ENCODE peak calls at places on chromosomes 1 and 21, in five cellular contexts. P is PC-3, R is DND-41, O is astrocyte, M is mammary epithelial cell. Q is an unnamed sample.

GRCh38 chr1:198883184-198883583 is 244.3 kb downstream of the PTPRC start:
- DNase-seq in P (no peak), O (no peak), M (peak; percentile 40), R (no peak), Q (no peak)

GRCh38 chr1:19411612-19412011 is 73.7 kb downstream of the CAPZB start:
- DNase-seq in P (no peak), R (no peak), O (no peak), M (no peak), Q (no peak)

GRCh38 chr1:33047839-33048305 is 11.2 kb upstream of the AK2 start:
- DNase-seq in P (peak; percentile 58), M (peak; percentile 57), O (peak; percentile 39), R (no peak), Q (no peak)

GRCh38 chr1:56617141-56617540 is 28.0 kb upstream of the PRKAA2 start:
- DNase-seq in M (peak; percentile 4), P (peak; percentile 68), O (peak; percentile 12), R (no peak), Q (no peak)

GRCh38 chr1:33263890-33264504 is 7.7 kb downstream of the ZNF362 start:
- DNase-seq in R (no peak), P (no peak), O (no peak), M (no peak), Q (no peak)

GRCh38 chr1:156894711-156895407 is 1.3 kb downstream of the PEAR1 start:
- DNase-seq in R (no peak), M (no peak), P (no peak), O (no peak), Q (peak; percentile 78)

GRCh38 chr21:45992311-45993209 is 11.0 kb downstream of the COL6A1 start:
- DNase-seq in R (no peak), P (no peak), O (no peak), M (no peak), Q (no peak)

GRCh38 chr21:15242906-15243305 is 178.1 kb upstream of the NRIP1 start:
- DNase-seq in P (peak; percentile 59), M (no peak), O (no peak), R (no peak), Q (no peak)

GRCh38 chr21:40827509-40827908 is 19.4 kb downstream of the DSCAM start:
- DNase-seq in R (no peak), O (no peak), P (no peak), M (no peak), Q (no peak)

GRCh38 chr1:198160946-198161614 is 4.3 kb downstream of the NEK7 start:
- DNase-seq in P (no peak), M (no peak), O (no peak), R (no peak), Q (no peak)

GRCh38 chr1:27015260-27015659 is 2.6 kb upstream of the TENT5B start:
- DNase-seq in O (no peak), M (no peak), P (no peak), R (no peak), Q (no peak)

GRCh38 chr21:42269382-42269781 is 45.8 kb downstream of the TFF3 start:
- DNase-seq in R (no peak), P (peak; percentile 2), M (no peak), O (no peak), Q (no peak)

GRCh38 chr1:222817529-222817928 is 2.7 kb downstream of the DISP1 start:
- DNase-seq in O (peak; percentile 97), M (peak; percentile 94), P (peak; percentile 100), R (no peak), Q (peak; percentile 76)

GRCh38 chr1:97925161-97925560 is 4.3 kb upstream of the DPYD start:
- DNase-seq in O (no peak), P (no peak), M (no peak), R (no peak), Q (no peak)

GRCh38 chr1:198174297-198174696 is 17.5 kb downstream of the NEK7 start:
- DNase-seq in P (no peak), R (no peak), M (no peak), O (peak; percentile 35), Q (no peak)

GRCh38 chr1:151196292-151196800 is 2.0 kb upstream of the PIP5K1A start:
- DNase-seq in P (peak; percentile 97), M (peak; percentile 81), O (peak; percentile 75), R (peak; percentile 69), Q (peak; percentile 86)

GRCh38 chr1:199102239-199102638 is 463.4 kb downstream of the PTPRC start:
- DNase-seq in P (no peak), R (no peak), M (no peak), O (no peak), Q (no peak)

GRCh38 chr1:17559618-17560419 is 20.3 kb downstream of the ARHGEF10L start:
- DNase-seq in P (peak; percentile 75), O (no peak), R (no peak), M (peak; percentile 65), Q (no peak)

GRCh38 chr1:63245186-63245585 is 77.2 kb upstream of the FOXD3 start:
- DNase-seq in P (no peak), R (no peak), M (no peak), O (no peak), Q (no peak)

GRCh38 chr1:161071886-161072371 is 2.2 kb upstream of the ARHGAP30 start:
- DNase-seq in O (no peak), P (peak; percentile 70), R (peak; percentile 38), M (no peak), Q (no peak)

GRCh38 chr1:211378844-211379243 is 52.2 kb downstream of the TRAF5 start:
- DNase-seq in P (peak; percentile 63), R (no peak), M (peak; percentile 61), O (peak; percentile 57), Q (no peak)

GRCh38 chr1:41658444-41659158 is 174.1 kb upstream of the EDN2 start:
- DNase-seq in O (no peak), M (no peak), P (no peak), R (no peak), Q (no peak)

GRCh38 chr1:7116001-7116400 is 330.7 kb downstream of the CAMTA1 start:
- DNase-seq in P (no peak), O (peak; percentile 14), M (no peak), R (no peak), Q (no peak)

GRCh38 chr1:93779540-93780121 is 98.0 kb upstream of the BCAR3 start:
- DNase-seq in O (peak; percentile 95), M (peak; percentile 100), P (peak; percentile 99), R (no peak), Q (peak; percentile 84)

GRCh38 chr1:110548381-110548780 is 29.4 kb upstream of the KCNA10 start:
- DNase-seq in O (no peak), P (peak; percentile 62), M (no peak), R (no peak), Q (no peak)

GRCh38 chr1:186782791-186783190 is 46.0 kb upstream of the PLA2G4A start:
- DNase-seq in R (no peak), P (no peak), M (peak; percentile 27), O (peak; percentile 42), Q (no peak)

GRCh38 chr21:14325575-14325974 is 57.4 kb downstream of the HSPA13 start:
- DNase-seq in P (no peak), O (no peak), M (no peak), R (no peak), Q (no peak)

DNA sequence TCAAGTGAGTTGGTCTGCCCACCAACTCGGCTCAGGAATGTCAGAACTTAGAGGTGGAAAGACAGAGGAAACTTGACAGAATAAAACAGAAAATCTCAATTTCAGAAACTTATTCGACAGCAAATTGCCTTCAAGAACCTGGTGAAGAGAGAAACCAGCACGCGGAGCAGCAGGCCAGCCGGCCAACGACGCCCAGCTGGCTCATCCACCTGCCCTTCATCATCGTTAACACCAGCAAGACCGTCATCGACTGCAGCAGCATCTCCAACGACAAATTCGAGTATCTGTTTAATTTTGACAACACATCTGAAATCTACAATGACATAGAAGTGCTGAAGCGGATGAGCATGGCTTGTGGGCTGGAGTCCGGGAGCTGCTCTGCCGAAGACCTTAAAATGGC is 350.8 kb upstream of the CAMK1G start:
- DNase-seq in P (no peak), M (no peak), O (no peak), R (no peak), Q (no peak)
- TF ChIP-seq EZH2 in P (no peak), M (no peak), O (no peak), R (no peak), Q (no peak)

GRCh38 chr1:47436979-47437517 is 796 bp upstream of the FOXD2 start:
- DNase-seq in P (peak; percentile 24), M (peak; percentile 57), O (no peak), R (no peak), Q (peak; percentile 48)

GRCh38 chr1:47437518-47438320 is at the start of gene FOXD2:
- DNase-seq in R (peak; percentile 97), M (peak; percentile 86), P (peak; percentile 86), O (peak; percentile 14), Q (peak; percentile 82)

GRCh38 chr1:47440052-47440848 is 2.4 kb downstream of the FOXD2 start:
- DNase-seq in O (no peak), M (no peak), P (no peak), R (no peak), Q (no peak)

GRCh38 chr1:47439151-47440051 is 1.6 kb downstream of the FOXD2 start:
- DNase-seq in P (no peak), O (no peak), R (no peak), M (no peak), Q (no peak)

DNA sequence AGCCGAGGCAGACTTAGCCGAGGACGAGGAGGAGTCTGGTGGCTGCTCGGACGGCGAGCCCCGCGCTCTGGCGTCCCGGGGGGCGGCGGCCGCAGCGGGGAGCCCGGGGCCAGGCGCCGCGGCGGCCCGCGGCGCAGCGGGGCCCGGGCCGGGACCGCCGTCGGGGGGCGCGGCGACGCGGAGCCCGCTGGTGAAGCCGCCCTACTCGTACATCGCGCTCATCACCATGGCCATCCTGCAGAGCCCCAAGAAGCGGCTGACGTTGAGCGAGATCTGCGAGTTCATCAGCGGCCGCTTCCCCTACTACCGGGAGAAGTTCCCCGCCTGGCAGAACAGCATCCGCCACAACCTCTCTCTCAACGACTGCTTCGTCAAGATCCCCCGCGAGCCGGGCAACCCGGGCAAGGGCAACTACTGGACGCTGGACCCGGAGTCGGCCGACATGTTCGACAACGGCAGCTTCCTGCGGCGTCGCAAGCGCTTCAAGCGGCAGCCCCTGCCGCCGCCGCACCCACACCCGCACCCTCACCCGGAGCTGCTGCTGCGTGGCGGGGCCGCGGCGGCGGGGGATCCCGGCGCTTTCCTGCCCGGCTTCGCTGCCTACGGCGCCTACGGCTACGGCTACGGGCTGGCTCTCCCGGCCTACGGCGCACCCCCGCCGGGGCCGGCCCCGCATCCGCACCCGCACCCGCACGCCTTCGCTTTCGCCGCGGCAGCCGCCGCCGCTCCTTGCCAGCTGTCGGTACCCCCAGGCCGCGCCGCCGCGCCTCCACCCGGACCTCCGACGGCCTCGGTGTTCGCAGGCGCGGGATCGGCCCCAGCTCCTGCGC is 692 bp downstream of the FOXD2 start:
- DNase-seq in R (no peak), P (no peak), O (no peak), M (no peak), Q (no peak)
- TF ChIP-seq EZH2 in R (no peak), P (no peak), O (peak; percentile 100), M (peak; percentile 91), Q (peak; percentile 100)

DNA sequence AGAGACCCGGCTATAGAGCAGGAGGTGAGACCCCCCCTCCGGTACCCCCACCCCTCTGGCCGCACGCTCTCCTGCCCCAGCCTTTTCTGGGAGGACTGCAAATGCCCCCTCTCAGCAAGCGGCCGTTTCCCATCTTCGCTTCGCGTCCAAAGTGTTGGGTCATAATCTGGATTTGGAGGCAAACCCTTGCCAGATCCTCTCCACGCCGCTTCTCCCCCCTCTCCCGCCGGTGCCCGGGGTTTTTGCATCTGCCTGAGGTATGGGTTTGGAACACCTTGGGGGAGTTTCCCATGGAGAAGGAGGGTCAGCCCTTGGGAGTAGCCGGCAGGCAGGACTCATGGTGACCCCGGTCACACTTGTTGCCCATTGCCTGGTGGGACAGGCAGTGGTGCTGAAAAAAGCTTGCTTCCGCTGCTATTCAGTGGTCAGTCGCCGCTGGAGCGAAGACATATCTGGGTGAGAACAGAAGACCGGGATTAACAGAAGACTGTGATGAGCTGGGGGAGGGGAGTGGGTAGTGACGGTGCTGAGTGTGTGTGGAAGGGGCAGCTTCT is 948 bp downstream of the KCNK2 start:
- DNase-seq in M (no peak), P (no peak), O (peak; percentile 41), R (no peak), Q (peak; percentile 25)
- TF ChIP-seq EZH2 in M (peak; percentile 85), P (peak; percentile 72), O (no peak), R (no peak), Q (no peak)

GRCh38 chr1:40075251-40075650 is 21.8 kb downstream of the PPT1 start:
- DNase-seq in P (no peak), M (no peak), O (no peak), R (no peak), Q (no peak)
- TF ChIP-seq EZH2 in P (no peak), M (no peak), O (no peak), R (no peak), Q (no peak)

Q was measured in endothelial cell of umbilical vein.